ENCODE peak calls at places on chromosomes 4 and X, in five cellular contexts. One of them, this sample, is unnamed. For H3K4me1, the result is how much of the 10 kb centered on the place peaks cover.

GRCh38 chrX:15244421-15244820 is 25.5 kb downstream of the ASB9 start:
- DNase-seq in Peyer's patch: no peak
- DNase-seq in psoas muscle: no peak
- DNase-seq in cardiac muscle cell: no peak
- DNase-seq in PC-9: no peak
- DNase-seq in this sample: no peak

GRCh38 chrX:101108293-101108692 is 10.3 kb downstream of the CENPI start:
- DNase-seq in PC-9: no peak
- DNase-seq in psoas muscle: no peak
- DNase-seq in cardiac muscle cell: peak
- DNase-seq in Peyer's patch: no peak
- DNase-seq in this sample: no peak

GRCh38 chr4:160233141-160233540 is 1130.3 kb downstream of the RAPGEF2 start:
- DNase-seq in cardiac muscle cell: no peak
- DNase-seq in psoas muscle: no peak
- DNase-seq in Peyer's patch: no peak
- DNase-seq in PC-9: no peak
- DNase-seq in this sample: no peak

GRCh38 chr4:45475490-45475889 is 648.4 kb downstream of the GABRG1 start:
- DNase-seq in cardiac muscle cell: no peak
- DNase-seq in psoas muscle: no peak
- DNase-seq in PC-9: no peak
- DNase-seq in Peyer's patch: no peak
- DNase-seq in this sample: no peak

GRCh38 chr4:170243662-170244288 is 154.0 kb upstream of the AADAT start:
- DNase-seq in PC-9: no peak
- DNase-seq in cardiac muscle cell: no peak
- DNase-seq in Peyer's patch: no peak
- DNase-seq in psoas muscle: no peak
- DNase-seq in this sample: no peak

GRCh38 chr4:152501846-152502536 is 33.9 kb downstream of the FBXW7 start:
- DNase-seq in PC-9: no peak
- DNase-seq in Peyer's patch: no peak
- DNase-seq in psoas muscle: no peak
- DNase-seq in cardiac muscle cell: peak
- DNase-seq in this sample: no peak

GRCh38 chr4:4899202-4899925 is 39.9 kb downstream of the MSX1 start:
- DNase-seq in Peyer's patch: no peak
- DNase-seq in cardiac muscle cell: no peak
- DNase-seq in psoas muscle: no peak
- DNase-seq in PC-9: no peak
- DNase-seq in this sample: no peak

GRCh38 chr4:8032381-8032780 is 92.7 kb upstream of the AFAP1 start:
- DNase-seq in PC-9: no peak
- DNase-seq in psoas muscle: no peak
- DNase-seq in cardiac muscle cell: no peak
- DNase-seq in Peyer's patch: no peak
- DNase-seq in this sample: no peak

GRCh38 chr4:122733805-122734155 is 1.3 kb downstream of the BBS12 start:
- DNase-seq in PC-9: no peak
- DNase-seq in Peyer's patch: no peak
- DNase-seq in psoas muscle: no peak
- DNase-seq in cardiac muscle cell: no peak
- DNase-seq in this sample: no peak

GRCh38 chr4:145034727-145035211 is 63.2 kb downstream of the ANAPC10 start:
- DNase-seq in psoas muscle: peak
- DNase-seq in PC-9: no peak
- DNase-seq in cardiac muscle cell: peak
- DNase-seq in Peyer's patch: no peak
- DNase-seq in this sample: no peak

DNA sequence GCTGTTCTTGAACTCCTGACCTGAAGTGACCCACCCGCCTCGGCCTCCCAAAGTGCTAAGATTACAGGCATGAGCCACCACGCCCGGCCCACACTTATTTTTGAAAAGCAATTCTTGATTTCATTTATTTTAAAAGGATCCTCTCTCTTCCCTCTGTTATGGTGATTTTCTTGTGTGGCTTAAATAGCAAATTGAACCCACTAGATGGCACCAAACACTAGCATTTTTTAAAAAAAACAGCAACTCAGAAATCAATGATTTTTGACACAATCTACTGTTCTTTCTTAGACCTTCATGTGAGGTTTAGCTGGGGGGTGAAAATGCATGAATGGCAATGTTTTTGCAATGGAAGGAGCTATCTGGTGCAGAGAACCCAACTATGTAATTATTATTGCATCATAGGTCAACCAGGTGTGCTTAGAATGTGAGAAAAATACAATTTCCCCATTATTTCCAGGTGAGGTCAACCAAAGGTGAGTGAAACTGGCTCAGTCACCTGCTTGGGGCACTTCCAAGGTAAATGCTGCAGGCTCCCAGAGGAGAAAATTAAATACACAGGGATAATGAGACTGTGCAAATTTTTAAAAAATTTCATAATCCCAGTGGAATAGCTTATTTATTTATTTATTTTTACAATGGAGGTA is 226.6 kb upstream of the PRKX start:
- DNase-seq in psoas muscle: no peak
- DNase-seq in Peyer's patch: no peak
- DNase-seq in PC-9: peak
- DNase-seq in cardiac muscle cell: peak
- DNase-seq in this sample: no peak
- TF ChIP-seq CTCF in psoas muscle: no peak
- TF ChIP-seq CTCF in Peyer's patch: no peak
- TF ChIP-seq CTCF in PC-9: peak
- TF ChIP-seq CTCF in cardiac muscle cell: peak
- TF ChIP-seq CTCF in this sample: no peak

DNA sequence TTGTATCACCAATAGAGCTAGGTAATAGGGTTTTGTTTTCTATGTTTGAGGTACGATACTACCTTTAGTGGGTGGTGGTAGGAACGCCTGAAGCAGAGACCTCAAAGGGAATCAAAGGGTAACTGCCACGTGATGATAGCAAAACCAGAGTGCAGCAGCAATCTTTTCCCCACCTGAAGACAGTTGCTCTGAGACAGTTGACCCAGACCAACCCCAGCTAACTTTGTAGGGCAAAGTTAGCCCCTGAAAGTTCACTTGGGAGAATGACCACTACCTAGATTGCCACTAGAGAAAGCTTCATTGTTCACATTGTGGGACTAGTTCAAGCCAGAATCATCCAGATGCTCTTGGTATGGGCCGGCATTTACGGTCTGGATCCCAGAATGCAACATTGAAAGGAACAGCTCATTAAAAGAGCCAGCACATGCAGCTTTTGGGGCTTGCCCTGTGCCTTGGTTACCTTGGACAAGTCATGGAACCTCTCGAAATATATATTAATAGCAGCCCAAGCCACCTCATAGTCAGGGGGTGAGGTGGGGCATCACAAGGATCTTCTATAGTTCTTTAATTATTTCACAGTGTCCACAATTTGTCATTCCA is 4.0 kb downstream of the SEPTIN6 start:
- DNase-seq in Peyer's patch: peak
- DNase-seq in PC-9: no peak
- DNase-seq in cardiac muscle cell: no peak
- DNase-seq in psoas muscle: no peak
- DNase-seq in this sample: no peak
- H3K4me1 ChIP-seq in Peyer's patch: under half
- H3K4me1 ChIP-seq in PC-9: under half
- H3K4me1 ChIP-seq in cardiac muscle cell: under half
- H3K4me1 ChIP-seq in psoas muscle: under half
- H3K4me1 ChIP-seq in this sample: under half

DNA sequence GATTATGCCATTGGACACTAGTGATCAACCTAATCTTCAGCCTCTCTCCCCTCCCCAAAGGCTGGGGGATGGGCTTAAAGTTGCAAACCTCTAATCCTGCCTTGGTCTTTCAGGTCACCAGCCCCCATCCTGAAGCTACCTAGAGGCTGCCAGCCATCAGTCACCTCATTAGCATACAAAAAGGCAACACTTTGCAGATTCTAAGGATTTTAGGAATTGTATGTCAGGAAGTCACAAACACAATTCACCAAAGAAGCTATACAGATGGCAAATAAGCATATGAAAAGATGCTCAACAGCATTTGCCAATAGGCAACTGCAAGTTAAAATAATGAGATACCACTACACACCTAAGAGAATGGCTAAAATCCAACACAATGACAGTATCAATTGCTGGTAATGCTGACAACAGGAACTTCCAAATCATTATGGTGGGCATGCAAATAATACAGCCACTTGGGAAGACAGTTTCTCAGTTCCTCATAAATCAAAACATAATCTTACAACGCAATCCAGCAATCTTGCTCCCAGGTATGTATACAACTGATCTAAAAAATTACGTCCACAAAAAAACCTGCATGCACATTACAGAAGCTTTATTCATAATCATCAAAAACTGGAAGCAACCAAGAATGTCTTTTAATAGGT is 9.0 kb upstream of the PIM2 start:
- DNase-seq in psoas muscle: no peak
- DNase-seq in PC-9: no peak
- DNase-seq in cardiac muscle cell: no peak
- DNase-seq in Peyer's patch: no peak
- DNase-seq in this sample: no peak
- TF ChIP-seq CTCF in psoas muscle: no peak
- TF ChIP-seq CTCF in PC-9: no peak
- TF ChIP-seq CTCF in cardiac muscle cell: no peak
- TF ChIP-seq CTCF in Peyer's patch: no peak
- TF ChIP-seq CTCF in this sample: no peak

DNA sequence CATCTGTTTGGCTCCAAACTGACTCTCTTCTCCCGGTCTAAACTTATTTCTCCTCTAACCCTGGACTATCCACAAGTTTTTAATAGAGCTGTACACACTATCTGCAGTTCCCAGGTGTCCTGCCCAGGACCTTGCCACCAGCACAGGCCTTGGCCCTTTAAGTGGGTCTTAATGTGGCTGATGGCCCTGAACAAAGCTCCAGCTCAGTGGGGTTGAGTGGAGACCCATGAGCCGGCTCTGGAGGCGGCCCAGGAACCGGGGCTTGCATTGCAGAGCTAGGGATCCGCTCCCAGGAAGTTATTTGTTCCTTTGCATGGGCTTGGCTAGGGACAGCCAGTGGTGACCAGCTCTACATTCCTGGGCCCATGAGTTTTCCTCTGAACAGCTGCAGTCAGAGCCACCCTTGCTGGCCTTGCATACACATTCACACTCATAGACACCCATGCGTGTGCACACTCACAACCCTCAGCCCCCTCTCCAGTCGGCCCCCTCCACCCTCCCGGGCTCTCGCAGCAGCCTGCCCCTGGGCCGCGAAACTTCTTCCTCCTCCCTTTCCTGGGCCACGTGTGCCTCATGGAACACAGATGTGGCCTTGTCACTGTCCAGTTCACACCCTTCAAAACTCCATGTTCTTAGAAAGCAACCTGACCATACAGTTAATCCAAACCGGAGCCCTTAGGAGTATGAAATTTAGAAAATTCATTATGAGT is 58.2 kb downstream of the GPR143 start:
- DNase-seq in Peyer's patch: no peak
- DNase-seq in PC-9: no peak
- DNase-seq in cardiac muscle cell: no peak
- DNase-seq in psoas muscle: no peak
- DNase-seq in this sample: no peak
- H3K4me1 ChIP-seq in Peyer's patch: under half
- H3K4me1 ChIP-seq in PC-9: under half
- H3K4me1 ChIP-seq in cardiac muscle cell: under half
- H3K4me1 ChIP-seq in psoas muscle: under half
- H3K4me1 ChIP-seq in this sample: under half

GRCh38 chr4:99159699-99160098 is 15.6 kb upstream of the ADH4 start:
- DNase-seq in cardiac muscle cell: no peak
- DNase-seq in PC-9: no peak
- DNase-seq in Peyer's patch: no peak
- DNase-seq in psoas muscle: no peak
- DNase-seq in this sample: no peak
- TF ChIP-seq CTCF in cardiac muscle cell: no peak
- TF ChIP-seq CTCF in PC-9: peak
- TF ChIP-seq CTCF in Peyer's patch: no peak
- TF ChIP-seq CTCF in psoas muscle: no peak
- TF ChIP-seq CTCF in this sample: no peak

DNA sequence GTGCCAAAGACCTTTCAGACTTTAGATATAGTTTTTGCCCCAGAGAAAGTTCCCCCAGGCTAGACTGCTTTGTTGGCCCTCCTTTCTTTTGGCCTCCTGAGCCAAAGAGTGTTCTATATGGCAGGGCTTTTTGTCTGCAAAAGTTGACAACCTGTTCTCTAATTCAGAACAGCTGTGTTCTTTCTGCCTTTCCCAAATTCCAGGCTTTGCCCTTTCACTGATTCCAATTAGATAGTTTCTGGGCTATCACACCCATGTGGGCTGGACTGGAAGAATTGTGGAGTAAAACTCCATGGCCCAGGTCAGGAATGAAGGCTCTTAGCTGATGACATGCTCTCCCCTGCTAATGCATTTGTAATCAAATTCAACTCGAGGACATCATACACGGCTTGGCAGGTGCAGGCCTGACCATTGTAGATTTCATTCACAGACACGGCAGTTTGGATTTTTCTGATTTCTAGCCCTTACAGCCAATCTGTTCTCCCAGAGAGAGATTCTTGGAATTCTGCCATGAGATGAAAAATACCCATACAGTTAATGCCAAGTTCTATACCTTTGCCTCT is 19.4 kb downstream of the BMP3 start:
- DNase-seq in Peyer's patch: no peak
- DNase-seq in psoas muscle: no peak
- DNase-seq in PC-9: no peak
- DNase-seq in cardiac muscle cell: no peak
- DNase-seq in this sample: no peak
- H3K4me1 ChIP-seq in Peyer's patch: under half
- H3K4me1 ChIP-seq in psoas muscle: under half
- H3K4me1 ChIP-seq in PC-9: under half
- H3K4me1 ChIP-seq in cardiac muscle cell: under half
- H3K4me1 ChIP-seq in this sample: under half

GRCh38 chr4:35365186-35365585 is 879.1 kb downstream of the ARAP2 start:
- DNase-seq in psoas muscle: no peak
- DNase-seq in Peyer's patch: no peak
- DNase-seq in PC-9: no peak
- DNase-seq in cardiac muscle cell: no peak
- DNase-seq in this sample: no peak
- TF ChIP-seq CTCF in psoas muscle: no peak
- TF ChIP-seq CTCF in Peyer's patch: no peak
- TF ChIP-seq CTCF in PC-9: no peak
- TF ChIP-seq CTCF in cardiac muscle cell: no peak
- TF ChIP-seq CTCF in this sample: no peak

GRCh38 chr4:3485882-3486555 is 22.9 kb downstream of the DOK7 start:
- DNase-seq in cardiac muscle cell: no peak
- DNase-seq in PC-9: no peak
- DNase-seq in psoas muscle: no peak
- DNase-seq in Peyer's patch: peak
- DNase-seq in this sample: no peak
- H3K4me1 ChIP-seq in cardiac muscle cell: under half
- H3K4me1 ChIP-seq in PC-9: under half
- H3K4me1 ChIP-seq in psoas muscle: under half
- H3K4me1 ChIP-seq in Peyer's patch: under half
- H3K4me1 ChIP-seq in this sample: under half